ENCODE peak calls at places on chromosome 4, in ten cellular contexts. V, B, S, E, K, G, L, Q, R and D are unnamed samples.

GRCh38 chr4:100738388-100739165 is 220.8 kb upstream of the EMCN start:
- DNase-seq in G (peak), S (no peak), Q (no peak), B (peak), E (no peak), R (no peak), K (peak), L (no peak), V (peak), D (peak)

GRCh38 chr4:73343432-73343831 is 60.7 kb upstream of the ALB start:
- DNase-seq in Q (no peak), G (no peak), R (no peak), S (no peak), V (no peak), K (no peak), E (no peak), L (no peak), B (no peak), D (no peak)

GRCh38 chr4:67051000-67051789 is 494.1 kb downstream of the CENPC start:
- DNase-seq in G (no peak), V (no peak), K (peak), R (no peak), E (no peak), S (no peak), Q (no peak), L (no peak), B (no peak), D (no peak)

GRCh38 chr4:7784131-7784870 is 155.4 kb downstream of the AFAP1 start:
- DNase-seq in K (no peak), Q (no peak), V (no peak), G (no peak), E (no peak), R (no peak), S (no peak), B (no peak), L (no peak), D (no peak)

GRCh38 chr4:169604131-169604900 is 8.1 kb downstream of the NEK1 start:
- DNase-seq in Q (no peak), L (no peak), S (no peak), B (peak), V (peak), E (no peak), G (peak), R (no peak), K (peak), D (no peak)

GRCh38 chr4:56976878-56977320 is 507 bp downstream of the NOA1 start:
- DNase-seq in V (no peak), G (no peak), E (no peak), K (peak), S (peak), B (no peak), Q (peak), L (no peak), R (no peak), D (no peak)

GRCh38 chr4:122873752-122874151 is 47.1 kb downstream of the FGF2 start:
- DNase-seq in K (no peak), V (peak), B (peak), G (peak), S (no peak), L (no peak), E (no peak), Q (no peak), R (no peak), D (no peak)

GRCh38 chr4:148634476-148634875 is 192.3 kb upstream of the NR3C2 start:
- DNase-seq in G (no peak), Q (no peak), V (no peak), L (no peak), E (no peak), R (no peak), K (no peak), B (peak), S (no peak), D (no peak)

GRCh38 chr4:81740492-81740891 is 268.8 kb upstream of the RASGEF1B start:
- DNase-seq in V (no peak), G (no peak), S (no peak), R (no peak), Q (no peak), B (no peak), K (no peak), L (no peak), E (no peak), D (no peak)

GRCh38 chr4:71206763-71207162 is 132.1 kb upstream of the SLC4A4 start:
- DNase-seq in E (no peak), L (no peak), K (no peak), S (no peak), G (peak), B (peak), R (no peak), Q (no peak), V (peak), D (no peak)

GRCh38 chr4:15765306-15765705 is 12.8 kb upstream of the CD38 start:
- DNase-seq in G (no peak), S (no peak), V (no peak), E (no peak), Q (no peak), K (no peak), R (no peak), L (no peak), B (no peak), D (no peak)

GRCh38 chr4:75243570-75243969 is 270.6 kb downstream of the RCHY1 start:
- DNase-seq in E (no peak), S (no peak), K (no peak), G (no peak), B (no peak), V (no peak), Q (no peak), L (no peak), R (no peak), D (no peak)

GRCh38 chr4:134708026-134708425 is 506.4 kb upstream of the PABPC4L start:
- DNase-seq in S (no peak), V (no peak), L (no peak), Q (no peak), E (no peak), K (no peak), R (no peak), B (peak), G (no peak), D (no peak)

GRCh38 chr4:10369517-10369916 is 87.7 kb downstream of the ZNF518B start:
- DNase-seq in B (no peak), V (no peak), L (no peak), G (peak), S (no peak), R (no peak), E (no peak), K (no peak), Q (no peak), D (no peak)

GRCh38 chr4:154597798-154598774 is 7.5 kb upstream of the FGA start:
- DNase-seq in Q (no peak), V (no peak), S (no peak), G (no peak), K (no peak), B (no peak), L (no peak), R (no peak), E (no peak), D (no peak)

GRCh38 chr4:117370944-117371665 is 285.7 kb upstream of the TRAM1L1 start:
- DNase-seq in K (no peak), R (no peak), S (no peak), E (no peak), L (no peak), B (no peak), V (no peak), Q (no peak), G (no peak), D (no peak)

GRCh38 chr4:90174622-90175023 is 47.4 kb downstream of the CCSER1 start:
- DNase-seq in S (no peak), V (no peak), Q (peak), L (no peak), R (no peak), K (no peak), E (no peak), G (no peak), B (no peak), D (no peak)

GRCh38 chr4:173288296-173288695 is 45.9 kb downstream of the HMGB2 start:
- DNase-seq in K (peak), L (no peak), S (peak), Q (peak), R (peak), B (peak), E (no peak), V (peak), G (peak), D (peak)

GRCh38 chr4:6525474-6525873 is 49.5 kb upstream of the MAN2B2 start:
- DNase-seq in E (no peak), S (no peak), G (no peak), Q (no peak), L (no peak), V (no peak), R (no peak), K (no peak), B (no peak), D (no peak)

GRCh38 chr4:106033469-106033868 is 138.2 kb downstream of the NPNT start:
- DNase-seq in E (no peak), K (no peak), L (no peak), Q (no peak), R (no peak), B (no peak), G (peak), V (no peak), S (no peak), D (no peak)

GRCh38 chr4:128540122-128540521 is 252.5 kb upstream of the PGRMC2 start:
- DNase-seq in G (no peak), Q (no peak), E (no peak), V (no peak), S (no peak), R (no peak), L (no peak), K (no peak), B (no peak), D (no peak)

DNA sequence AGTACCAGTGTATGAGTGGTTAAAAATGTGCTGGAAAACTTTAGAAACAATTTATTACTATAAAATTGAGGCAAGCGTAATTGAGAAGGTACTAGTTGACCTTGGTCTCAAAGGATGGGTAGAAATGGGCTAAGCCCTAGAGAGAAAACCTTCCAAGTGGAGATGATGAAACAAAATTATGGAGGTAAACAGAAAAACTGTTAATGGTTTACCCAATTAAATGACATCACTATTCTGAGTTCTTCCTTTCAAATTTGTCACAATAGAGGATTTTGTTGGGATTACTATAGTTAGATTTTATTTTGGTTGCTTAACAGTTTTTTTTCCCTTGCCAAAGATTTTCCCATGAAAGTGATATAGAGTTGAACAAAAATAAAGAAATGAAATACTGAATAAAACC is 1302.5 kb upstream of the TENM3 start:
- DNase-seq in L (no peak), G (no peak), Q (no peak), B (no peak), E (no peak), R (no peak), V (no peak), S (no peak), K (no peak), D (no peak)
- H3K4me3 ChIP-seq in L (no peak), G (no peak), Q (no peak), B (no peak), E (no peak), R (no peak), V (no peak), S (no peak), K (no peak), D (no peak)

GRCh38 chr4:30722092-30722915 is 2.1 kb downstream of the PCDH7 start:
- DNase-seq in E (no peak), S (peak), R (no peak), K (no peak), V (no peak), G (no peak), L (no peak), B (no peak), Q (no peak), D (no peak)

GRCh38 chr4:30724217-30724616 is 4.0 kb downstream of the PCDH7 start:
- DNase-seq in R (no peak), S (no peak), G (no peak), E (no peak), B (no peak), L (no peak), V (no peak), K (no peak), Q (no peak), D (no peak)

GRCh38 chr4:30721353-30722091 is 1.4 kb downstream of the PCDH7 start:
- DNase-seq in K (no peak), V (peak), R (no peak), G (no peak), L (peak), E (no peak), S (peak), Q (peak), B (no peak), D (no peak)

GRCh38 chr4:30720656-30721352 is 635 bp downstream of the PCDH7 start:
- DNase-seq in V (peak), R (no peak), K (no peak), G (peak), S (peak), Q (peak), E (no peak), L (peak), B (peak), D (no peak)

GRCh38 chr4:30722916-30723270 is 2.7 kb downstream of the PCDH7 start:
- DNase-seq in E (no peak), Q (no peak), G (no peak), B (no peak), S (no peak), L (no peak), R (no peak), V (no peak), K (no peak), D (no peak)
- H3K4me3 ChIP-seq in E (peak), Q (no peak), G (no peak), B (peak), S (peak), L (no peak), R (no peak), V (peak), K (no peak), D (no peak)

GRCh38 chr4:176340871-176341685 is 21.3 kb downstream of the SPCS3 start:
- DNase-seq in S (no peak), L (no peak), G (peak), E (no peak), B (peak), K (peak), V (peak), R (no peak), Q (no peak), D (no peak)
- H3K4me3 ChIP-seq in S (peak), L (no peak), G (no peak), E (no peak), B (no peak), K (no peak), V (no peak), R (no peak), Q (no peak), D (no peak)

DNA sequence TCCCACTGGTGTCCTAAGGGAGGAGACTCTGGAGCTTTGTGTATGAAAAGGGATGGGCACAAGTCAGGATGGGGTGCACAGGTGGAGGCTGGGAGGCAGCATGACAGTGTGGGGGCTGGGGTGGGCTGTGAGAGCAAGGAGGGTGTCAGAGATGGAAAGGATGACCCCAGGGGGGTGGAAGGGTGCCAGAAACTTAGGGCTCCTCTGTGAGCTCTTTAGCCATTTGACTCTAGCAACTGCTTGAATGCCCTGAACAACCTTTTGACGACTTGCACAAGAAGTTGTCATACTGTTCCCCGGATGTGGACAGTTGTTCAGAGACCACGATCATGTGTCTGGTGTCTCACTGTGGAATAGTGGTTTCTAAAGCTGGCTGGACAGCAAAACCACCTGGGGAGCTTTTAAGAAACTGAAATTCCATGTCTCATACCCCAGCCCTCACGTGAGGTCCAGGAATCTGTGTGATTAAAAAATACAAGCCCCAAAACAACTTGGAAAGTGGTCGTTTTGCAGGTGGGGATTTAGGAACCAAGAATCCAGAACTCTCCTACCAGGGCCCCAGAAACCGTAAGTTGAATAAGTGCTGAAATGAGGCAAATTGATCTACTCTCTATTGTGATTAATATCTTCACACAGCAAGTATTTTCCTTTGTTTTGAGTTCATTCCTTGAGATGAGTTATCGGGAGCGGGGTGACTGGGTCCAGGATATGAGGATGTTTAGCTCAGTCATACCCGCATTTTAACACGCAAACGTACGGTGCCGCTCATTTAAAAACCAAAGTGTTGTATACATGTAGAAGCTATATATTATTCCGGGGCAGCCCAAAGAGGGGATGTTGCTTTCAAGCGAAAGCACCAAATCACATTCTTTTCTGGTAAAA is 3.4 kb downstream of the RHOH start:
- DNase-seq in V (peak), Q (peak), K (peak), S (no peak), B (no peak), R (peak), L (no peak), G (peak), E (no peak), D (no peak)
- H3K4me3 ChIP-seq in V (no peak), Q (no peak), K (peak), S (no peak), B (no peak), R (peak), L (no peak), G (no peak), E (no peak), D (no peak)

GRCh38 chr4:176838611-176839411 is 46.1 kb upstream of the VEGFC start:
- DNase-seq in S (peak), G (peak), V (peak), Q (no peak), K (no peak), B (no peak), R (no peak), E (no peak), L (no peak), D (no peak)

GRCh38 chr4:176833416-176833815 is 40.7 kb upstream of the VEGFC start:
- DNase-seq in S (no peak), B (no peak), K (no peak), L (no peak), V (no peak), R (no peak), Q (no peak), G (peak), E (no peak), D (no peak)

GRCh38 chr4:176837176-176837915 is 44.6 kb upstream of the VEGFC start:
- DNase-seq in S (no peak), E (no peak), R (no peak), B (no peak), K (no peak), Q (no peak), G (peak), V (no peak), L (no peak), D (no peak)

GRCh38 chr4:176830971-176831370 is 38.2 kb upstream of the VEGFC start:
- DNase-seq in L (no peak), K (no peak), R (no peak), G (no peak), Q (no peak), V (no peak), S (no peak), E (no peak), B (no peak), D (no peak)

DNA sequence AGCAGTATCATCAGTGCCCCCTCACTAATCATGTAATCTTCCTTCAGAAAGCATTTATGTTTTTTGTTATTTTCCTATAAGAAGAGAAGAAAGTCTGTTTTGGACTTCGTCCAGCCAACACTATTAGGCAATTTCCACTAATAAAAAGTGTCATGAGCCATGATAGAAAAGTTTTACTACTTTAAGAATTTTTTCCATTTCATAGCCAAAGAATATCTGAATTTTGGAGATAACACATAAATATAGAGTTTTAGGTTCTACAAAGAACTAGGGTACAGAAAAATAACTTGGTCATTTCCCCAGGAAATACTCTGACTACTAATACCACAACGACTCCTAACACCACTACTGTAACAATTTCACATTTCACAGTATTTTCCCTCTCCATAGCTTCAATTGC is 41.8 kb upstream of the VEGFC start:
- DNase-seq in S (no peak), V (no peak), G (no peak), Q (no peak), K (no peak), E (no peak), L (no peak), B (no peak), R (no peak), D (no peak)
- H3K4me3 ChIP-seq in S (no peak), V (no peak), G (no peak), Q (no peak), K (no peak), E (no peak), L (no peak), B (no peak), R (no peak), D (no peak)

DNA sequence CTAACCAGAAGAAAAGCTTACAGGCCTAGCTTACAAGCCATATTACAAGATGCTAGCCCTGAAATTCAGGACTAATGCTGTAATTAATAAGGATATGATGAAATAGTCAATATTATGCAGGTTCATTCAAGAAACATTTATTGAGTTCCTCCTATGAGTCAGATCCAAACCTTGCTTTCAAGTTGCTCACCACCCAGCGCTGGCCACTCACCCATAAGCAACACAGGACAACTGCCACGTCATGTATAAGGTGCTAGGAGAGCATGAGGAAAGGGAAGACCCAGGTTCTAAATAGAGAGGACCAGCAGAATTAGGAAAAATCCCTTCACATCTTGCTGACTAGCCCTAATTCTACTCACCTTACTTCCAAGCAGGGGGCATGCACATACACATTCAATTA is 23.3 kb downstream of the MAML3 start:
- DNase-seq in L (no peak), R (no peak), Q (no peak), B (peak), V (peak), E (no peak), S (no peak), G (peak), K (no peak), D (no peak)
- H3K4me3 ChIP-seq in L (no peak), R (no peak), Q (no peak), B (no peak), V (no peak), E (no peak), S (no peak), G (no peak), K (no peak), D (no peak)